ENCODE peak calls at places on chromosomes 12 and 14, in eight cellular contexts. Q is lower leg skin; R is CD4-positive, CD25-positive, alpha-beta regulatory T cell; O is AG09309; T is cardiac muscle cell; X is effector memory CD4-positive, alpha-beta T cell; A is H1; G is Panc1. C is an unnamed sample.

GRCh38 chr14:70338550-70338949 is 20.9 kb downstream of the COX16 start:
- DNase-seq in Q (no peak), R (no peak), O (no peak), T (no peak), X (no peak), A (no peak), G (no peak), C (no peak)

GRCh38 chr14:63134801-63135200 is 69.4 kb upstream of the RHOJ start:
- DNase-seq in Q (no peak), R (no peak), O (no peak), T (peak), X (no peak), A (no peak), G (no peak), C (no peak)

GRCh38 chr12:57224973-57225679 is 4.4 kb upstream of the SHMT2 start:
- DNase-seq in Q (no peak), R (peak), O (no peak), T (peak), X (no peak), A (no peak), G (no peak), C (no peak)

GRCh38 chr12:132366341-132366861 is 37.0 kb upstream of the GALNT9 start:
- DNase-seq in Q (no peak), R (no peak), O (no peak), T (no peak), X (no peak), A (no peak), G (no peak), C (no peak)

GRCh38 chr12:14256555-14257169 is 108.8 kb upstream of the ATF7IP start:
- DNase-seq in Q (peak), R (peak), O (peak), T (peak), X (peak), A (no peak), G (no peak), C (no peak)

GRCh38 chr12:96397756-96398421 is 2.4 kb downstream of the CDK17 start:
- DNase-seq in Q (no peak), R (no peak), O (no peak), T (no peak), X (no peak), A (no peak), G (no peak), C (peak)

GRCh38 chr12:96235497-96235826 is 41.3 kb downstream of the ELK3 start:
- DNase-seq in Q (no peak), R (no peak), O (no peak), T (no peak), X (no peak), A (no peak), G (no peak), C (no peak)

GRCh38 chr14:102452302-102452701 is 57.3 kb downstream of the ANKRD9 start:
- DNase-seq in Q (no peak), R (no peak), O (no peak), T (no peak), X (no peak), A (no peak), G (no peak), C (no peak)

GRCh38 chr14:51079489-51079888 is 15.4 kb downstream of the TRIM9 start:
- DNase-seq in Q (no peak), R (no peak), O (no peak), T (no peak), X (no peak), A (no peak), G (no peak), C (no peak)

GRCh38 chr14:31884238-31884637 is 192.9 kb upstream of the ARHGAP5 start:
- DNase-seq in Q (no peak), R (no peak), O (no peak), T (no peak), X (no peak), A (no peak), G (no peak), C (no peak)

GRCh38 chr12:129102233-129102632 is 249.0 kb downstream of the GLT1D1 start:
- DNase-seq in Q (no peak), R (no peak), O (no peak), T (no peak), X (no peak), A (no peak), G (no peak), C (no peak)
- H3K4me3 ChIP-seq in Q (no peak), R (no peak), O (no peak), T (no peak), X (no peak), A (no peak), G (no peak), C (no peak)

DNA sequence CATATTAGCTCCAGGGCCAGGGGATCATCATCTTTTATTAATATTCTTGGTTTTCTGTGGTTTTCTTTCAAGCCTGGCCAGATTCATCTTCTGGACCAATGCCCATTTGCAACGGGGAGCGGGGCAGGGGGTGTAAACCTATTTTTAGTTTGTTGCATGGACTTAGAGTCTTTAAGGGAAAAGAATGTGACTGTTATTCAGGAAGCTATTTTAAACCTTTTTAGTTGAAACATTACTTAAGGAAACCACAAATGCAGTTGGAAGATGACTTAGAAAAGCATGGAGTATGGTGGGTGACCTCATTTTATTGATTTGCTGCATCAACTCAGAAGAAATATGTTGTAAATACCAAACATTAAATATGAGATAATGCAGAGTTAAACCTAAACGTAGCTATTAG is 368.4 kb upstream of the E2F7 start:
- DNase-seq in Q (no peak), R (no peak), O (peak), T (no peak), X (no peak), A (no peak), G (no peak), C (no peak)
- H3K4me3 ChIP-seq in Q (no peak), R (no peak), O (no peak), T (no peak), X (no peak), A (no peak), G (no peak), C (no peak)

DNA sequence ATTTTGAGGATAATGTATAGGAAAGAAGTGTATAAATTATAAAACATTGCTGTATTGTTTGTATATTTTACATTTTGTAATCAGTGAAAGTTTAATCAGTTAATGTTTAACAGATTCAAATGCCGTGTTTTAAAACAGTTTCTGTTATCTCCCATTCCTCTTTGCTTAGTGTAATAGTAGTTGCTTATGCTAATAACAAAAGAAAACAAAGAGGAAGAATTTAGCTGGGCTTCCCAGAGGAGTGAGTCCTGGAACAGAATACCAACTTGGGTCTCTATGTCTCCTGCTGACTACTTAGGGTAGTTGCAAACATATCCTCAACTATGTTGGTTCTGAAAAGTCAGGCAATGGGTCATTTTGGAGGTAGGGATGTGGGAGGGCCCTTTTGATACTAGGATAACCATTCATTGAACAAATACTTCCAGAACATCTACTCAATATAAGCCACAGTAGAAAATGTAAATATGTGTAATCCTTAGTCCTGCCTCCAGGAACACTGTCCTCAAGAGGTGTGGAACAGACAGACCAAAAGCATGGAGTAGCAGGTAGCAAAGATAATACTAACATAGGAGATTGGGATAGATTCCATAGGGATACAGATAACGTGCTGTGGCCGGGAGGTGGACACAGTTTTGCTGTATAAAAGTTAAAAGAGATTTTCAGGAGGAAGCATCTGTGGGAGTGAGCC is 36.1 kb upstream of the EVL start:
- DNase-seq in Q (no peak), R (no peak), O (no peak), T (no peak), X (no peak), A (no peak), G (no peak), C (peak)
- H3K4me3 ChIP-seq in Q (no peak), R (no peak), O (no peak), T (no peak), X (no peak), A (no peak), G (no peak), C (no peak)

GRCh38 chr12:53677612-53678133 is 1.8 kb upstream of the ATP5MC2 start:
- DNase-seq in Q (no peak), R (no peak), O (no peak), T (no peak), X (no peak), A (no peak), G (no peak), C (no peak)
- H3K4me3 ChIP-seq in Q (no peak), R (no peak), O (peak), T (no peak), X (no peak), A (peak), G (no peak), C (no peak)

GRCh38 chr12:54147606-54148005 is 41.2 kb downstream of the SMUG1 start:
- DNase-seq in Q (no peak), R (no peak), O (no peak), T (no peak), X (no peak), A (no peak), G (no peak), C (no peak)
- H3K4me3 ChIP-seq in Q (no peak), R (no peak), O (no peak), T (no peak), X (no peak), A (no peak), G (no peak), C (no peak)

C was measured in SJSA1.